ENCODE peak calls at places on chromosomes 6 and 20, in six cellular contexts. R is H1, U is mesenchymal stem cell, L is neuronal stem cell, S is IMR-90, F is mesendoderm. G is an unnamed sample.

GRCh38 chr20:41136336-41136694 is 1.0 kb upstream of the PLCG1 start:
- DNase-seq in R (no peak), U (no peak), L (no peak), S (no peak), F (peak; percentile 48), G (no peak)

GRCh38 chr20:14264869-14265268 is 72.5 kb downstream of the FLRT3 start:
- DNase-seq in R (no peak), U (peak; percentile 6), L (no peak), S (peak; percentile 37), F (peak; percentile 66), G (no peak)

GRCh38 chr6:150733726-150734125 is 131.8 kb upstream of the MTHFD1L start:
- DNase-seq in R (no peak), U (no peak), L (no peak), S (no peak), F (no peak), G (no peak)

GRCh38 chr20:23035731-23036130 is 619 bp downstream of the SSTR4 start:
- DNase-seq in R (no peak), U (no peak), L (no peak), S (no peak), F (no peak), G (no peak)

GRCh38 chr6:134903448-134903847 is 46.5 kb downstream of the ALDH8A1 start:
- DNase-seq in R (no peak), U (no peak), L (no peak), S (no peak), F (no peak), G (no peak)

GRCh38 chr6:68990313-68990712 is 355.2 kb downstream of the ADGRB3 start:
- DNase-seq in R (no peak), U (no peak), L (no peak), S (no peak), F (no peak), G (no peak)

GRCh38 chr20:61558726-61559125 is 306.7 kb downstream of the CDH4 start:
- DNase-seq in R (no peak), U (peak; percentile 52), L (no peak), S (peak; percentile 49), F (peak; percentile 45), G (no peak)

GRCh38 chr20:51600950-51601349 is 58.4 kb upstream of the NFATC2 start:
- DNase-seq in R (no peak), U (no peak), L (no peak), S (no peak), F (no peak), G (no peak)

GRCh38 chr20:51953731-51954340 is 151.5 kb upstream of the SALL4 start:
- DNase-seq in R (no peak), U (no peak), L (no peak), S (no peak), F (no peak), G (no peak)

GRCh38 chr6:22214314-22214713 is 82.5 kb downstream of the PRL start:
- DNase-seq in R (no peak), U (no peak), L (no peak), S (no peak), F (no peak), G (no peak)

GRCh38 chr6:78910611-78911134 is 43.3 kb downstream of the IRAK1BP1 start:
- DNase-seq in R (peak; percentile 77), U (peak; percentile 24), L (peak; percentile 9), S (no peak), F (peak; percentile 60), G (peak; percentile 74)

GRCh38 chr20:8094845-8095244 is 37.2 kb upstream of the PLCB1 start:
- DNase-seq in R (no peak), U (no peak), L (no peak), S (peak; percentile 56), F (no peak), G (no peak)

GRCh38 chr6:83047065-83047754 is 18.4 kb downstream of the UBE3D start:
- DNase-seq in R (peak; percentile 50), U (no peak), L (no peak), S (no peak), F (peak; percentile 86), G (peak; percentile 49)

GRCh38 chr6:95133578-95133977 is 443.8 kb upstream of the MANEA start:
- DNase-seq in R (no peak), U (peak; percentile 2), L (no peak), S (peak; percentile 8), F (peak; percentile 21), G (no peak)

GRCh38 chr6:122609881-122610689 is at the start of gene PKIB:
- DNase-seq in R (peak; percentile 86), U (peak; percentile 87), L (peak; percentile 77), S (peak; percentile 51), F (peak; percentile 90), G (peak; percentile 82)

GRCh38 chr6:5869261-5869660 is 137.5 kb downstream of the NRN1 start:
- DNase-seq in R (no peak), U (no peak), L (no peak), S (no peak), F (no peak), G (no peak)

GRCh38 chr6:157461000-157461915 is 80.3 kb downstream of the ZDHHC14 start:
- DNase-seq in R (no peak), U (peak; percentile 73), L (no peak), S (peak; percentile 85), F (peak; percentile 44), G (peak; percentile 68)

GRCh38 chr6:79605968-79606764 is 25.0 kb upstream of the SH3BGRL2 start:
- DNase-seq in R (no peak), U (no peak), L (no peak), S (no peak), F (peak; percentile 47), G (peak; percentile 39)

DNA sequence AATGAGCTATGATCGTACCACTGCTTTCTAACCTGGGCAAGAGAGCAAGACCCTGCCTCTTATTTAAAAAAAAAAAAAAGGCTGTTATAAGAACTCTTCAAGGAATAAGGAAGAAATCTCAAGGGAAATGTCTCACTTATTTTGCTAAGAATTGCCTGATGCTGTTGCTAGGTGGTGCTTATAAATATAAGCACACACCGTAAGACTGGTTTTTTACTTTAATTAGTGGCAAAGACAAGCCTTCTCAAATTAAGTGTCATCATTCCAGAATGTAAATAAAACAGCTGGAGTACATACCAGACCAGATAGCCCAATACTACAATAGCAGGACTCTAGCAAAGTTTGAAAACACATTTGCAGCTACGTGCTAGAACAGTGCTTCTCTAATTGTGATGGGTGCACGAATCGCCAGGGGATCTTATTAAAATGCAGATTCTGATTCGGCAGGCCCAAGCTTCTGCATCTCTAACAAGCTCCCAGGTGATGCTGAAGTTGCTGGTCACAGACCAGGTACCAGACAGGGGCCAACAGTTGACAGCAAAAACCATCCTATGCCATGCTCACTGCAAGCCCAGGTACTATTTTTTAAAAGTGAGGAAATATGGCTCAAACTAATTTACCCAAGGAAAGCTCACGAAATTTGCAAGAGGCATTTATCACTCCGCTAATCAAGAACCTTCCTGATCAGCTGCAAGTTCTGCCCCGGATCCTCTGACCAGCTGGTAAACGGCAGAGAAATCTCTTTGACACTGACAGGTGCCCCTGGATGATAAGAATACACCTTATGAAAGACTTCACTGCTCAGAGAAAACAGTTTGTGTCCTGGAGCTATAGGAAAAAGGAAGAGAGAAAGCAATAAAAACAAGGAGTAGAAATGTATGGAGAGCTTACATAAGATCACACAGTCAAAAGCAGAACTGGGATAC is 6.6 kb downstream of the CNKSR3 start:
- DNase-seq in R (no peak), U (no peak), L (no peak), S (no peak), F (no peak), G (no peak)
- H2BK15ac ChIP-seq in R (no peak overlapping the region), U (no peak overlapping the region), L (no peak overlapping the region), S (no peak overlapping the region), F (no peak overlapping the region), G (no peak overlapping the region)

DNA sequence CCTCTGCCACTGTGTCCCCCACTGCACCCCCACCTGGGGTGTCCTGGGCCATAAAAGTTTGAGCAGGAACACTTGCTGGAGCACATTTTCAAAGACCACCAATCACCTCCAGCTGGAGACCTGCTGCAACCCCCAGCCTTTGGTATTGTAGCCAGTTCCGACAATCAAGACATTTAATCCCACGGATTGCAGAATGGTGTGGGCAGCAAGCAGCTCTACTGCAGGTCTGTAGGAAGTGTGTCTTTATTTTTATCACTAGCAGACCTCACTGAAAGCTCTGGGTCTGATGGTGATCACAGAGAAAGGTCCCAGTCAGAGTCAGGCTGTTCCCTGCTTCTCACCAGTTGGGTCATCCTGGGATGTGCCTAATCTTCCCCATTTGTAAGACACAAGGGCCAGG is 167.1 kb upstream of the ECI2 start:
- DNase-seq in R (no peak), U (no peak), L (no peak), S (no peak), F (no peak), G (no peak)
- H2AK5ac ChIP-seq in R (no peak overlapping the region), U (no peak overlapping the region), L (no peak overlapping the region), S (no peak overlapping the region), F (no peak overlapping the region), G (no peak overlapping the region)

DNA sequence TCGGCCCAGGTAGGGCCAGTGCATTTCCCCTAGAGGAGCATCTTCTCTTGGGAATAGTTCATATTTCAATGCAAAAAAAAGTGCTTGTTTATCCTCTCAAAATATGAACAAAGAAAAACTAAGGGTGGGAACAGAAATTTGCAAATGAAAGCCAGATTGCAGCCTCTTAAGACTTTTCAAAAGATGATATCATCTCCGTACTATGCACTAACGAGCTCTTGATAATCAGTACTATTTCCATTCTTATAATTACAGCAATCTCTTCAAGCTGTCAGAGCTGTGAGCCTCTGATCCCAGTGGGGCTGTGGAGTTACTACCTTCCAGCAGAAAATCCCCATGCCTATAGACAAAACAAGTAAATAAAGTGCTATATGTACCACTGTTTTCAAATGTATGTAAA is 77.1 kb downstream of the SOD2 start:
- DNase-seq in R (no peak), U (no peak), L (no peak), S (no peak), F (no peak), G (no peak)
- H2BK15ac ChIP-seq in R (no peak overlapping the region), U (no peak overlapping the region), L (no peak overlapping the region), S (no peak overlapping the region), F (no peak overlapping the region), G (no peak overlapping the region)

GRCh38 chr6:149032318-149032598 is 285.3 kb upstream of the TAB2 start:
- DNase-seq in R (no peak), U (no peak), L (no peak), S (no peak), F (no peak), G (no peak)

GRCh38 chr6:149033454-149034241 is 283.9 kb upstream of the TAB2 start:
- DNase-seq in R (no peak), U (no peak), L (no peak), S (no peak), F (no peak), G (no peak)

GRCh38 chr6:149032599-149033405 is 284.7 kb upstream of the TAB2 start:
- DNase-seq in R (no peak), U (peak; percentile 62), L (no peak), S (peak; percentile 84), F (peak; percentile 17), G (no peak)

GRCh38 chr6:149028767-149029405 is 282.1 kb downstream of the UST start:
- DNase-seq in R (no peak), U (peak; percentile 83), L (peak; percentile 77), S (peak; percentile 95), F (peak; percentile 78), G (no peak)

DNA sequence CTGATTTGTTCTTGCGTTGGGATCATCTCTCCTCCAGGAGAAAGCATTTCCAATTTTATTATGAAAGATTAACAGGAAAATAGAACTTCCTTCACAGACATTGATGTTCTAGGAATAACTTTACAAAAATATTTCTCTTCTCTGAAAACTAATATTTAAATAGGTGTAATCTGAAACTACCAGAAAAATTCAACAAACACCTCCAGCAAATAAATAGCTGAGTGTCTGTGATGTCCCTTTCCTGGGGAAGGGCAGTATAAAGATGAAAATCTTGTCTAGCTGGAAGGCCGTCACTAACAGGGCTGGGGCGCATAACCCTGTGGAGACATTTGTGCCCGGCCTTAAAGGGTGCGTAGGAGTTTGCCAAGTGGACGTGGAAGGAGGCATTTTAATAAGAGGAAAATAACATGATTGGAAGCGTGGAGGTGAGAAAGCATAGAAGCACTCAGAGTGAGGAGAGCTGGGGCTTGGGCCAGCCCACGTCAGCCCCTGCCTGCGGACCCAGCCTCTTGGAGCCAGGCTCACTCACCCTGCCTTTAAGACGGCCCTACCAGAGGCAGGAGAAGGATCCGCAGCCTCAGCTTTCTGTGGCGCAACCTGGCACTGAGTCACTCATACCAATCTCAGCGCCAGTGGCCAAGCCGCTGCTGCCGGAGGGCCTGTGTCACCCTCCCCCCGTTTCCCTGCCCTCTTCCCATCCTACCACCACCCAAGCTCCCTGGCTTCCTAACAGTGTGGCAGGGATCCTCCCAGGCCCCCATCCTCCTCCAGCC is 284.9 kb downstream of the UST start:
- DNase-seq in R (no peak), U (peak; percentile 71), L (no peak), S (peak; percentile 85), F (no peak), G (no peak)
- H2AK5ac ChIP-seq in R (no peak overlapping the region), U (peak overlapping the region; percentile 94), L (peak overlapping the region; percentile 58), S (peak overlapping the region; percentile 96), F (no peak overlapping the region), G (no peak overlapping the region)

G was measured in H9.